ENCODE peak calls at places on chromosome 3, in nine cellular contexts. A, F, N, U, E, J, T, B and X are unnamed samples.

GRCh38 chr3:128629936-128630335 is 20.7 kb downstream of the RPN1 start:
- DNase-seq in A (no peak), F (no peak), N (no peak), U (no peak), E (no peak), J (no peak), T (no peak), B (no peak), X (no peak)

GRCh38 chr3:194715022-194715800 is 29.5 kb downstream of the FAM43A start:
- DNase-seq in A (no peak), F (no peak), N (no peak), U (no peak), E (no peak), J (no peak), T (peak; percentile 30), B (no peak), X (no peak)

GRCh38 chr3:126927846-126928245 is 55.1 kb upstream of the PLXNA1 start:
- DNase-seq in A (no peak), F (no peak), N (no peak), U (no peak), E (no peak), J (no peak), T (no peak), B (no peak), X (no peak)

GRCh38 chr3:187445352-187445751 is 77.2 kb downstream of the RTP4 start:
- DNase-seq in A (no peak), F (no peak), N (no peak), U (no peak), E (no peak), J (no peak), T (no peak), B (no peak), X (no peak)

GRCh38 chr3:37985637-37986320 is 4.8 kb upstream of the VILL start:
- DNase-seq in A (no peak), F (no peak), N (no peak), U (no peak), E (no peak), J (peak; percentile 35), T (peak; percentile 95), B (peak; percentile 85), X (no peak)

GRCh38 chr3:192827208-192827607 is 90.4 kb downstream of the MB21D2 start:
- DNase-seq in A (peak; percentile 49), F (no peak), N (peak; percentile 60), U (no peak), E (no peak), J (no peak), T (no peak), B (no peak), X (no peak)

GRCh38 chr3:134374791-134375541 is 719 bp upstream of the AMOTL2 start:
- DNase-seq in A (peak; percentile 70), F (peak; percentile 82), N (no peak), U (no peak), E (peak; percentile 71), J (no peak), T (peak; percentile 64), B (peak; percentile 61), X (peak; percentile 82)

GRCh38 chr3:156230291-156230900 is 110.0 kb downstream of the KCNAB1 start:
- DNase-seq in A (no peak), F (no peak), N (no peak), U (no peak), E (no peak), J (no peak), T (no peak), B (no peak), X (no peak)

GRCh38 chr3:79922633-79923032 is 154.8 kb upstream of the ROBO1 start:
- DNase-seq in A (no peak), F (no peak), N (no peak), U (no peak), E (no peak), J (no peak), T (no peak), B (no peak), X (no peak)

GRCh38 chr3:35081902-35082301 is 557.4 kb upstream of the ARPP21 start:
- DNase-seq in A (no peak), F (no peak), N (no peak), U (no peak), E (no peak), J (no peak), T (no peak), B (no peak), X (no peak)

GRCh38 chr3:71444028-71444860 is 139.3 kb downstream of the FOXP1 start:
- DNase-seq in A (peak; percentile 27), F (no peak), N (peak; percentile 88), U (peak; percentile 38), E (no peak), J (peak; percentile 90), T (peak; percentile 69), B (peak; percentile 79), X (no peak)

GRCh38 chr3:12859840-12860239 is 18.5 kb upstream of the RPL32 start:
- DNase-seq in A (no peak), F (no peak), N (no peak), U (no peak), E (no peak), J (no peak), T (no peak), B (no peak), X (no peak)
- H3K4me3 ChIP-seq in A (no peak overlapping the region), F (no peak overlapping the region), N (no peak overlapping the region), U (no peak overlapping the region), E (no peak overlapping the region), J (no peak overlapping the region), T (no peak overlapping the region), B (no peak overlapping the region), X (no peak overlapping the region)

GRCh38 chr3:160185711-160186110 is 39.5 kb upstream of the C3orf80 start:
- DNase-seq in A (no peak), F (no peak), N (no peak), U (no peak), E (no peak), J (no peak), T (peak; percentile 71), B (peak; percentile 25), X (no peak)
- H3K4me1 ChIP-seq in A (no peaks in the 10 kb centered on the region), F (no peaks in the 10 kb centered on the region), N (no peaks in the 10 kb centered on the region), U (no peaks in the 10 kb centered on the region), E (no peaks in the 10 kb centered on the region), J (peaks cover 2% of the 10 kb centered on the region), T (peaks cover 19% of the 10 kb centered on the region), B (no peaks in the 10 kb centered on the region), X (no peaks in the 10 kb centered on the region)

DNA sequence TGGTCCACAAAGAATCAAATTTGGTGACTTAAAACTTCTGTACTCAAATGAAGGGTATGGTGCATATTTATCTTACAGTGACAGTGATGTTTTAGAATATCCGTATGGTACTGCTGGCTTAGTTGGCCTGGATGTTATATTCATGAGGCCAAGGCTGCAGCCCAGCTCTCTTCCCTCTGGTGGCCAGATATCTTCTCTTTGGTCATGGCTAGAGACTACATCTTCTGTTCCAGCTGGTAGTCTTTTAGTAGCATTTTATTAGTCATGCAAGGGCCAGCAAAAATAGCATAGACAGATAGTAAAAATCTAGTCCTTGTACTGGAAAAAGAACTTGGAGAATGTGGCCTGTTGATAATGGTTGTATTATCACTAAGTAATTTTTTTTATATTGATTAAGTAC is 124.0 kb upstream of the ROPN1 start:
- DNase-seq in A (no peak), F (no peak), N (peak; percentile 19), U (no peak), E (no peak), J (no peak), T (no peak), B (no peak), X (no peak)
- H3K4me3 ChIP-seq in A (no peak overlapping the region), F (no peak overlapping the region), N (no peak overlapping the region), U (no peak overlapping the region), E (no peak overlapping the region), J (no peak overlapping the region), T (no peak overlapping the region), B (no peak overlapping the region), X (no peak overlapping the region)

GRCh38 chr3:46353639-46354410 is at the start of gene CCR2:
- DNase-seq in A (no peak), F (no peak), N (peak; percentile 9), U (no peak), E (no peak), J (no peak), T (no peak), B (no peak), X (no peak)
- H3K4me1 ChIP-seq in A (no peaks in the 10 kb centered on the region), F (no peaks in the 10 kb centered on the region), N (no peaks in the 10 kb centered on the region), U (no peaks in the 10 kb centered on the region), E (no peaks in the 10 kb centered on the region), J (no peaks in the 10 kb centered on the region), T (no peaks in the 10 kb centered on the region), B (peaks cover 3% of the 10 kb centered on the region), X (no peaks in the 10 kb centered on the region)

GRCh38 chr3:65019412-65020093 is 331.8 kb upstream of the ADAMTS9 start:
- DNase-seq in A (no peak), F (no peak), N (peak; percentile 81), U (no peak), E (no peak), J (no peak), T (peak; percentile 31), B (no peak), X (no peak)
- H3K4me3 ChIP-seq in A (no peak overlapping the region), F (no peak overlapping the region), N (no peak overlapping the region), U (no peak overlapping the region), E (no peak overlapping the region), J (no peak overlapping the region), T (no peak overlapping the region), B (no peak overlapping the region), X (no peak overlapping the region)

GRCh38 chr3:183587337-183587736 is 31.8 kb upstream of the KLHL6 start:
- DNase-seq in A (no peak), F (no peak), N (no peak), U (no peak), E (no peak), J (no peak), T (peak; percentile 22), B (no peak), X (no peak)
- H3K4me1 ChIP-seq in A (peaks cover 30% of the 10 kb centered on the region), F (peaks cover 14% of the 10 kb centered on the region), N (peaks cover 4% of the 10 kb centered on the region), U (peaks cover 16% of the 10 kb centered on the region), E (peaks cover 23% of the 10 kb centered on the region), J (peaks cover 8% of the 10 kb centered on the region), T (no peaks in the 10 kb centered on the region), B (peaks cover 12% of the 10 kb centered on the region), X (peaks cover 13% of the 10 kb centered on the region)

GRCh38 chr3:11078826-11079520 is 75.3 kb upstream of the HRH1 start:
- DNase-seq in A (no peak), F (no peak), N (no peak), U (no peak), E (no peak), J (no peak), T (peak; percentile 19), B (no peak), X (no peak)
- H3K4me3 ChIP-seq in A (no peak overlapping the region), F (no peak overlapping the region), N (no peak overlapping the region), U (no peak overlapping the region), E (no peak overlapping the region), J (no peak overlapping the region), T (no peak overlapping the region), B (no peak overlapping the region), X (no peak overlapping the region)

DNA sequence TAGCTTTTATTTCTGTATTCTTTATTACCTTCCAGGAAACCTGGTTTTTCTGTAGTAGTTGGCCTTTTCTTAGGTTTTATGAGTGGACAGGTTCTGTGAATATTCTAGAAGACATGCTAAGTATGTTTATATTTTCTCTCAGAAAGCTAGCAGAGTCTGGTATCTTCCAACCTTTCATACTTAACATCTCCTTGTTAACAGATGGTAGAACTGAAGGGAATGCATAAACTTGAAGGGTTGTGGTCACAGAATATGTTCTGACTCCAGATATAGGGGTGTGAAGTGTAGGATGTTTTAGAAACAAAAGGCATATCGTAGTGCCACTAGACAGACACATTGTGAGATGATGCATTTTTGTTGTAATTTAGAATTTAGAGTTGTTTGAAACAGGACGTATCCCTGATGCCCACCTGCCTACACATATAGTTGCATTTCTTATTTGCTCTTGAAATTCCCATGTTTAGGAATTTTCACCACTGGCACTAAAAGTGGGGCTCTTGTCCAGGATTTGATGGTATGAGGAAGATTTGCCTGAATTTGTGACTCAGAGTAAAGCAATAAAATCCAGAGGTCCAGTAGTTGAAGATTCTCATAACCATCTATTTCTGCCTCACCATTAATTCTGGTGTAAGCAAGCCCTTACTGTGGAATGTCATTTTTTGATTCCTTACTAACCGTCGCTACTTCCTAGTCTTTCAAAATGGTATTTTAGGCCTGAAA is 274.5 kb downstream of the FEZF2 start:
- DNase-seq in A (no peak), F (no peak), N (peak; percentile 31), U (no peak), E (no peak), J (peak; percentile 10), T (no peak), B (no peak), X (no peak)
- H3K4me1 ChIP-seq in A (peaks cover 52% of the 10 kb centered on the region), F (no peaks in the 10 kb centered on the region), N (no peaks in the 10 kb centered on the region), U (no peaks in the 10 kb centered on the region), E (peaks cover 10% of the 10 kb centered on the region), J (peaks cover 1% of the 10 kb centered on the region), T (no peaks in the 10 kb centered on the region), B (peaks cover 4% of the 10 kb centered on the region), X (no peaks in the 10 kb centered on the region)